ENCODE peak calls at places on chromosomes 11 and 22, in ten cellular contexts. E is breast epithelium; R is colonic mucosa; K is effector memory CD4-positive, alpha-beta T cell; B is cardiac muscle cell; Y is IMR-90; D is AG04450; H is ascending aorta; U is dorsolateral prefrontal cortex; O is tibial artery. L is an unnamed sample.

GRCh38 chr11:32148824-32149223 is 58.0 kb downstream of the RCN1 start:
- DNase-seq in Y (no peak), D (no peak), U (no peak), O (no peak), K (no peak), E (no peak), B (no peak), H (no peak), R (no peak), L (peak)

GRCh38 chr22:41687901-41688364 is 734 bp downstream of the SNU13 start:
- DNase-seq in R (no peak), O (no peak), B (peak), Y (peak), U (no peak), H (no peak), E (no peak), K (no peak), D (no peak), L (peak)

GRCh38 chr22:44707752-44708151 is 5.7 kb downstream of the PRR5 start:
- DNase-seq in H (no peak), Y (peak), E (no peak), D (no peak), R (no peak), O (no peak), B (no peak), K (no peak), U (no peak), L (peak)

GRCh38 chr11:72354356-72355115 is 79.8 kb downstream of the CLPB start:
- DNase-seq in D (no peak), E (no peak), K (no peak), O (no peak), R (no peak), H (no peak), U (no peak), B (no peak), Y (peak), L (no peak)

GRCh38 chr11:62614275-62614674 is 1.2 kb downstream of the ROM1 start:
- DNase-seq in R (no peak), Y (no peak), O (no peak), H (no peak), D (no peak), K (no peak), E (no peak), B (no peak), U (no peak), L (peak)

GRCh38 chr11:13169709-13170108 is 107.9 kb upstream of the BMAL1 start:
- DNase-seq in D (peak), E (no peak), B (peak), Y (peak), O (no peak), U (no peak), H (no peak), K (no peak), R (no peak), L (peak)

GRCh38 chr11:61327669-61328071 is 5.2 kb downstream of the DDB1 start:
- DNase-seq in D (no peak), U (no peak), H (no peak), Y (peak), K (no peak), R (no peak), O (no peak), B (no peak), E (no peak), L (peak)

GRCh38 chr11:17606206-17607082 is 59.4 kb downstream of the OTOG start:
- DNase-seq in D (no peak), K (no peak), O (no peak), E (no peak), U (no peak), B (no peak), R (no peak), H (no peak), Y (no peak), L (peak)

GRCh38 chr22:29128891-29129643 is 56.2 kb downstream of the KREMEN1 start:
- DNase-seq in D (no peak), Y (peak), E (no peak), B (no peak), H (no peak), O (no peak), K (no peak), U (no peak), R (no peak), L (peak)

GRCh38 chr11:118295834-118296454 is 8.6 kb upstream of the CD3E start:
- DNase-seq in U (no peak), Y (peak), B (peak), H (no peak), K (no peak), E (no peak), O (no peak), R (no peak), D (no peak), L (peak)

GRCh38 chr22:26756675-26757293 is 99.4 kb downstream of the MIAT start:
- DNase-seq in D (no peak), B (peak), E (peak), R (peak), H (no peak), O (peak), K (no peak), U (peak), Y (peak), L (peak)

GRCh38 chr11:11876458-11876857 is 34.7 kb downstream of the USP47 start:
- DNase-seq in H (no peak), R (no peak), E (no peak), B (no peak), Y (no peak), D (no peak), U (no peak), O (no peak), K (no peak), L (no peak)

GRCh38 chr11:13320688-13321087 is 43.1 kb downstream of the BMAL1 start:
- DNase-seq in Y (peak), B (no peak), E (no peak), D (no peak), U (no peak), R (no peak), K (no peak), H (no peak), O (no peak), L (no peak)

GRCh38 chr11:7927635-7928034 is 3.4 kb downstream of the OR10A6 start:
- DNase-seq in D (no peak), B (peak), E (no peak), H (no peak), Y (peak), R (no peak), K (no peak), O (no peak), U (no peak), L (peak)

GRCh38 chr11:71206186-71206585 is 46.2 kb downstream of the SHANK2 start:
- DNase-seq in Y (peak), H (no peak), B (peak), U (no peak), O (no peak), E (peak), R (peak), K (no peak), D (no peak), L (peak)

GRCh38 chr22:17944205-17944725 is 80.1 kb downstream of the MICAL3 start:
- DNase-seq in E (no peak), D (no peak), K (no peak), B (no peak), H (no peak), Y (no peak), U (no peak), O (no peak), R (no peak), L (no peak)

GRCh38 chr11:131824766-131825165 is 454.4 kb downstream of the NTM start:
- DNase-seq in R (no peak), B (peak), K (no peak), E (no peak), H (no peak), O (no peak), U (no peak), Y (peak), D (no peak), L (no peak)

GRCh38 chr11:128517457-128518230 is 69.7 kb downstream of the ETS1 start:
- DNase-seq in Y (no peak), U (no peak), E (no peak), R (no peak), B (peak), O (no peak), H (no peak), D (no peak), K (no peak), L (peak)

GRCh38 chr11:63670738-63671321 is 346 bp downstream of the ATL3 start:
- DNase-seq in E (no peak), H (no peak), U (peak), D (no peak), R (peak), Y (no peak), O (peak), B (peak), K (no peak), L (peak)

GRCh38 chr11:101912823-101913284 is 2.0 kb upstream of the CEP126 start:
- DNase-seq in U (no peak), O (no peak), K (no peak), H (no peak), R (no peak), E (no peak), Y (peak), D (no peak), B (peak), L (no peak)

GRCh38 chr11:10895285-10895684 is 37.4 kb upstream of the ZBED5 start:
- DNase-seq in D (no peak), Y (no peak), B (no peak), O (no peak), U (no peak), H (no peak), R (no peak), E (no peak), K (no peak), L (no peak)

GRCh38 chr11:63553759-63554158 is 9.4 kb downstream of the PLAAT2 start:
- DNase-seq in H (no peak), U (no peak), Y (no peak), O (no peak), R (peak), D (no peak), E (no peak), K (peak), B (peak), L (peak)

GRCh38 chr11:2138075-2138435 is 1.1 kb downstream of the IGF2 start:
- DNase-seq in O (no peak), H (no peak), U (no peak), Y (no peak), R (no peak), D (no peak), B (no peak), E (no peak), K (no peak), L (no peak)

DNA sequence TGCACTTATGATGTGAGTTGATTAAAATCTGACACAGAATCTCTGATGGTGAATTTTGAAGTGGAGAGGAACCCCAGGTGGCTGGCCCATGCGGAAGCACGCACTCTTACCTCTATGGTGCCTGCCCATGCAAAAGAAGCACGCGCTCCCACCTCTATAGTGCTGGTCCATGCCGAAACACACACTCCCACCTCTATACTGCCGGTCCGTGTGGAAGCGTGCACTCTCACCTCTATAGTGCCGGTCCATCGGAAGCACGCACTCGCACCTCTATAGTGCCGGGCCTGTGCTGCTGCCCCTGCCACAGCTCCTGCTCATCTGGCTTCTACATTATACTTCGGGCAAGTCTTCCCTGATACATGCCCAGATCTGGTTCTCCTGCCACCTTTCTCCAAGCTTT is 36.8 kb upstream of the SLC25A1 start:
- DNase-seq in B (no peak), E (no peak), Y (no peak), R (no peak), K (no peak), O (no peak), H (no peak), D (no peak), U (no peak), L (no peak)
- H3K27ac ChIP-seq in B (no peak), E (no peak), Y (no peak), R (no peak), K (no peak), O (no peak), H (no peak), D (no peak), U (no peak), L (no peak)

DNA sequence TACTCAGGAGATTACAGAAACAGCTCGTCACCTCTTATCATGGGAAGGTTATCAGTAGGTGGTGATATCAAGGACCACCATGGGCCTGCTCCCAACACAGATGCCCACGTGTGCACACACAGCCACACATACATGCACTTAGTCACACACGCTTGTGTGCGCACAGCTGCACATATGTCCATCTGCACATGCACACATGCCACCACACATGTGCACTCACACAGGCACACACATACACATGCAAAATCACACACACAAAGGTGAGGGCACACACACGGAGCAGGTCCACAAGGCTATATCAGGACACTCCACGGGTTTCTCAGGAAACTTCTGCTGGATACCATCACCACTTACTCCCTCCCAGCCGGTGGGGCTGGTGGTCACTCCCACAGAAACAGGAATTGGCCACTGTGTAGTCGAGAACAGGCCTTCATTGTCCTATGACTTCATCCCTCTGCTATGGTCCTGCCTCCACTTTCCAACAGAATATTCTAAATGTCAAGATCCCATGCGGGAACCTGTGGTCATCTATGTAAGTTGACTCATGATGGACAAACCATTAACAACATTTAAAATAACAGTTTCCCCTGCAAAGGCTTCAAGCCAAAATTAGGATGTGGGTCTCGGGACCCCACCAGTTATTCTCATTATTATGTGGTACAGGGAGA is 2.2 kb downstream of the C11orf24 start:
- DNase-seq in R (no peak), H (no peak), U (no peak), D (peak), O (no peak), B (peak), Y (peak), K (no peak), E (no peak), L (peak)
- H3K27ac ChIP-seq in R (no peak), H (peak), U (peak), D (peak), O (peak), B (no peak), Y (peak), K (no peak), E (no peak), L (peak)

GRCh38 chr22:39501644-39502108 is 414 bp upstream of the MIEF1 start:
- DNase-seq in O (no peak), K (no peak), D (no peak), U (no peak), H (no peak), R (no peak), Y (no peak), B (no peak), E (no peak), L (no peak)
- H3K27ac ChIP-seq in O (peak), K (peak), D (no peak), U (peak), H (peak), R (peak), Y (peak), B (peak), E (peak), L (peak)

DNA sequence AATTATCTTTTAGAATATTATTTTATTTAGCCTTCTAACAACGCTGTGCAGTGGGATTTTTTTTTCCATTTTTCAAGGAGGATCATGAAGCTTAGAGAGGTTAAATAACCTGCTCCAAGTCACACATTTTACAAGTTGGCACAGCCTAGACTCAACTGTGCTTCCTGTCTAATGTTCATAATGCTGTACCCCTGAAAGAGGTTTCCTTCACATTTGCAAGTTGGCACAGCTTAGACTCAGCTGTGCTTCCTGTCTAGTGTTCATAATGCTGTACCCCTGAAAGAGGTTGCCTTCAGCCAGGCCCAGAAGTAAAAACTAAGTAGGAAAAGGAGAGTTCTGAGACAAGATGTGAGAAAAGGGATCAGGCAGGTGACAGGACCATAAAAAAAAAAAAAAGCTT is 7.9 kb upstream of the HEPACAM start:
- DNase-seq in H (no peak), B (no peak), E (no peak), K (no peak), O (no peak), R (no peak), U (no peak), D (no peak), Y (no peak), L (no peak)
- H3K27ac ChIP-seq in H (no peak), B (no peak), E (no peak), K (no peak), O (no peak), R (no peak), U (peak), D (no peak), Y (no peak), L (no peak)

DNA sequence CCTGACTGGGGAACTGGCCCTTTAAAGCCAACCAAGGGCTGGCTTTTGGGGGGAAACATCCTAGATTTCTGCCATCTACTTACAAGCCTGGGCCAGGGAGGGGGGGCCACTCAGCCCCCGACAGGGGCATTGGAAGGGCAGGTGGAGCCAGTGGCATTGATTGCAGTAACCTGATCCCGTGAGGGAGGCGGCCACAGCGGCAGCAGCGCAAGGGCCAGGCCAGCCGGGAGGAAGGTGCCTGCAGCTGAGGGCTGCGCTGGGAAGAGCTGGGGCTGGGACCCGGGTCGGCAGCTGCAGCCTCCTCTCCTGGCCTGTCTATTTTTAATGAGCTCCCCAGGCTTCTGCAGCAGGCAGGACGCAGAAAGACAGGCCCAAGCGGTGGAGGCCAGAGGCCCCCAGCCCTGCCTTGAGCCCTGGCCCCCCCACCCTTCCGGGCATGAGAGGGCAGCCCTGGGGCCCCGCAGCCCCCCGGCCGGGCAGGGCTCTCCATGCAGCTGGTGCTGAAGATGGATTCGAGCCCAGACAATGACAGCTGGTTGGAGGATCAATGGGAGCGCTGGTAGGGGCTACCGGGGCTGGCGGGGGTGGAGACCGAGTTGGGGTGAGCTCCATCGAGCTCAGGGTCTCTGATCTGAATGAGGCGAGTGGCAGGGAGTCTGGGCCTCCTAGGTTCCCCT is 10.5 kb downstream of the FREY1 start:
- DNase-seq in D (no peak), O (no peak), K (no peak), H (no peak), B (no peak), E (no peak), Y (no peak), R (no peak), U (no peak), L (peak)
- H3K27ac ChIP-seq in D (no peak), O (no peak), K (no peak), H (no peak), B (no peak), E (no peak), Y (no peak), R (no peak), U (peak), L (no peak)

DNA sequence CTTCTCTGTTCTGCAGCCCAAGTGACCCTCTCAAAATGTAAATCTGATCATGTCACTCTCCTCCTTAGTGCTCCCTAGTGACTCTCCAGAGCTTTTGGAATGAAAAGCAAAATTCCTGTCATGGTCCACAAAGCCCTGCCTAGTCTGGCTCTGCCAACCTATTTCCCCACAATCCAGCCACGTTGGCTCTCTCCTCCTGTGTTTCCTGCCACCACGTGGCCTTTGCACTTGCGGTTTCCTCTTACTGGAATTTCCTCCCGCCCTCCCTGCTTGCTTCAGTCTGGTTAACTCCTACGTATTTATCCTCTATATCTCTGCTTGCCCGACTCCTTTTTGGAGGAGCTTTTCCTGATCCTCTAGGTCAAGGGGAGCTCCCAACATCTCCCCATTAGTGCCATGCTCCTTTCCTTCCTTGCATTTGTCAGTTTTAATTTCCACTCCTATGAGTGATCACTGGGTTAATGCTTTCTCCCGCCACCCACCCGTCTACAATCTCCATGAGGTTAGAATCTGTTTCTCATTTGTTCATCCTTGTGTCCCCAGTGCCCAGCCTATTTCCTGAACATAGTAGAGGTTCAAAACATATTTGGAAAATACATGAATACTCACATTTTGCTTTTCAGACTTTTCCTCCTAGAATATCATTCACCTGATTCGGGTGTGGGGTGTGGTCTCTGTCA is 11.5 kb downstream of the NNMT start:
- DNase-seq in R (peak), K (no peak), E (peak), O (peak), Y (peak), H (peak), D (no peak), U (no peak), B (peak), L (peak)
- H3K27ac ChIP-seq in R (peak), K (no peak), E (peak), O (peak), Y (peak), H (peak), D (peak), U (no peak), B (no peak), L (peak)